ENCODE peak calls at places on chromosomes 7 and 10, in five cellular contexts. One of them, this sample, is unnamed.

GRCh38 chr10:86553639-86554038 is 32.0 kb upstream of the WAPL start:
- DNase-seq in BJ: no peak
- DNase-seq in Panc1: no peak
- DNase-seq in transverse colon: no peak
- DNase-seq in HepG2: no peak
- DNase-seq in this sample: no peak

GRCh38 chr10:49333192-49333591 is 34.2 kb downstream of the C10orf71 start:
- DNase-seq in BJ: no peak
- DNase-seq in Panc1: no peak
- DNase-seq in transverse colon: no peak
- DNase-seq in HepG2: no peak
- DNase-seq in this sample: no peak

GRCh38 chr7:106234425-106234824 is 50.4 kb downstream of the NAMPT start:
- DNase-seq in BJ: no peak
- DNase-seq in Panc1: no peak
- DNase-seq in transverse colon: no peak
- DNase-seq in HepG2: no peak
- DNase-seq in this sample: no peak

GRCh38 chr7:115094163-115094562 is 172.3 kb downstream of the MDFIC start:
- DNase-seq in BJ: no peak
- DNase-seq in Panc1: no peak
- DNase-seq in transverse colon: no peak
- DNase-seq in HepG2: no peak
- DNase-seq in this sample: no peak

GRCh38 chr7:19069842-19070241 is 47.6 kb downstream of the TWIST1 start:
- DNase-seq in BJ: no peak
- DNase-seq in Panc1: no peak
- DNase-seq in transverse colon: no peak
- DNase-seq in HepG2: no peak
- DNase-seq in this sample: no peak

GRCh38 chr7:143924851-143925250 is 10.2 kb upstream of the OR2F2 start:
- DNase-seq in BJ: no peak
- DNase-seq in Panc1: no peak
- DNase-seq in transverse colon: no peak
- DNase-seq in HepG2: no peak
- DNase-seq in this sample: no peak

GRCh38 chr7:128400566-128400965 is 9.2 kb downstream of the IMPDH1 start:
- DNase-seq in BJ: no peak
- DNase-seq in Panc1: no peak
- DNase-seq in transverse colon: no peak
- DNase-seq in HepG2: no peak
- DNase-seq in this sample: no peak

GRCh38 chr7:140525741-140526140 is 46.4 kb upstream of the MKRN1 start:
- DNase-seq in BJ: peak; percentile 12
- DNase-seq in Panc1: no peak
- DNase-seq in transverse colon: peak; percentile 63
- DNase-seq in HepG2: no peak
- DNase-seq in this sample: no peak

GRCh38 chr10:3487228-3487627 is 297.8 kb downstream of the KLF6 start:
- DNase-seq in BJ: no peak
- DNase-seq in Panc1: no peak
- DNase-seq in transverse colon: no peak
- DNase-seq in HepG2: no peak
- DNase-seq in this sample: no peak

GRCh38 chr7:87574630-87575029 is 26.1 kb downstream of the ABCB1 start:
- DNase-seq in BJ: peak; percentile 24
- DNase-seq in Panc1: no peak
- DNase-seq in transverse colon: no peak
- DNase-seq in HepG2: peak; percentile 12
- DNase-seq in this sample: no peak

GRCh38 chr10:78515037-78515872 is 481.6 kb downstream of the RPS24 start:
- DNase-seq in BJ: no peak
- DNase-seq in Panc1: no peak
- DNase-seq in transverse colon: no peak
- DNase-seq in HepG2: no peak
- DNase-seq in this sample: no peak

GRCh38 chr7:18461785-18462467 is 33.6 kb upstream of the HDAC9 start:
- DNase-seq in BJ: no peak
- DNase-seq in Panc1: no peak
- DNase-seq in transverse colon: no peak
- DNase-seq in HepG2: no peak
- DNase-seq in this sample: no peak

GRCh38 chr10:7432884-7433726 is 22.3 kb upstream of the SFMBT2 start:
- DNase-seq in BJ: no peak
- DNase-seq in Panc1: no peak
- DNase-seq in transverse colon: no peak
- DNase-seq in HepG2: no peak
- DNase-seq in this sample: no peak

GRCh38 chr7:39416866-39417265 is 149.3 kb upstream of the YAE1 start:
- DNase-seq in BJ: no peak
- DNase-seq in Panc1: no peak
- DNase-seq in transverse colon: no peak
- DNase-seq in HepG2: no peak
- DNase-seq in this sample: no peak

GRCh38 chr10:51113007-51113406 is 38.7 kb downstream of the PRKG1 start:
- DNase-seq in BJ: no peak
- DNase-seq in Panc1: no peak
- DNase-seq in transverse colon: no peak
- DNase-seq in HepG2: no peak
- DNase-seq in this sample: no peak

GRCh38 chr10:5659702-5660528 is 6.5 kb downstream of the ASB13 start:
- DNase-seq in BJ: peak; percentile 23
- DNase-seq in Panc1: no peak
- DNase-seq in transverse colon: peak; percentile 63
- DNase-seq in HepG2: peak; percentile 96
- DNase-seq in this sample: peak; percentile 56

GRCh38 chr7:73683916-73684693 is 708 bp downstream of the BUD23 start:
- DNase-seq in BJ: no peak
- DNase-seq in Panc1: no peak
- DNase-seq in transverse colon: no peak
- DNase-seq in HepG2: no peak
- DNase-seq in this sample: no peak

GRCh38 chr7:144622751-144623150 is 213.1 kb downstream of the TPK1 start:
- DNase-seq in BJ: no peak
- DNase-seq in Panc1: no peak
- DNase-seq in transverse colon: no peak
- DNase-seq in HepG2: no peak
- DNase-seq in this sample: no peak

GRCh38 chr7:66198956-66199355 is 6.2 kb upstream of the TPST1 start:
- DNase-seq in BJ: no peak
- DNase-seq in Panc1: no peak
- DNase-seq in transverse colon: no peak
- DNase-seq in HepG2: no peak
- DNase-seq in this sample: no peak

GRCh38 chr7:78020874-78021249 is 222.3 kb downstream of the PHTF2 start:
- DNase-seq in BJ: no peak
- DNase-seq in Panc1: no peak
- DNase-seq in transverse colon: no peak
- DNase-seq in HepG2: no peak
- DNase-seq in this sample: no peak

GRCh38 chr7:36670585-36671431 is 53.5 kb downstream of the AOAH start:
- DNase-seq in BJ: no peak
- DNase-seq in Panc1: peak; percentile 41
- DNase-seq in transverse colon: peak; percentile 79
- DNase-seq in HepG2: peak; percentile 42
- DNase-seq in this sample: peak; percentile 57

GRCh38 chr7:86479144-86479543 is 164.6 kb upstream of the GRM3 start:
- DNase-seq in BJ: no peak
- DNase-seq in Panc1: no peak
- DNase-seq in transverse colon: no peak
- DNase-seq in HepG2: no peak
- DNase-seq in this sample: no peak

GRCh38 chr7:114989531-114989930 is 67.6 kb downstream of the MDFIC start:
- DNase-seq in BJ: no peak
- DNase-seq in Panc1: no peak
- DNase-seq in transverse colon: no peak
- DNase-seq in HepG2: no peak
- DNase-seq in this sample: no peak

GRCh38 chr7:7176421-7177043 is 5.8 kb upstream of the C1GALT1 start:
- DNase-seq in BJ: peak; percentile 56
- DNase-seq in Panc1: peak; percentile 80
- DNase-seq in transverse colon: no peak
- DNase-seq in HepG2: peak; percentile 81
- DNase-seq in this sample: no peak

GRCh38 chr7:27157717-27158431 is 1.4 kb upstream of the HOXA7 start:
- DNase-seq in BJ: no peak
- DNase-seq in Panc1: no peak
- DNase-seq in transverse colon: peak; percentile 65
- DNase-seq in HepG2: no peak
- DNase-seq in this sample: no peak
- H3K27me3 ChIP-seq in BJ: no peaks in the 10 kb centered on the region
- H3K27me3 ChIP-seq in Panc1: no peaks in the 10 kb centered on the region
- H3K27me3 ChIP-seq in transverse colon: peaks cover 45% of the 10 kb centered on the region
- H3K27me3 ChIP-seq in HepG2: peaks cover 6% of the 10 kb centered on the region
- H3K27me3 ChIP-seq in this sample: no peaks in the 10 kb centered on the region

GRCh38 chr10:100829933-100830727 is 82.6 kb upstream of the SLF2 start:
- DNase-seq in BJ: no peak
- DNase-seq in Panc1: no peak
- DNase-seq in transverse colon: no peak
- DNase-seq in HepG2: no peak
- DNase-seq in this sample: no peak
- H3K27me3 ChIP-seq in BJ: peaks cover 53% of the 10 kb centered on the region
- H3K27me3 ChIP-seq in Panc1: no peaks in the 10 kb centered on the region
- H3K27me3 ChIP-seq in transverse colon: peaks cover 100% of the 10 kb centered on the region
- H3K27me3 ChIP-seq in HepG2: peaks cover 16% of the 10 kb centered on the region
- H3K27me3 ChIP-seq in this sample: peaks cover 2% of the 10 kb centered on the region

GRCh38 chr10:104640339-104641149 is 546 bp upstream of the SORCS3 start:
- DNase-seq in BJ: no peak
- DNase-seq in Panc1: no peak
- DNase-seq in transverse colon: no peak
- DNase-seq in HepG2: no peak
- DNase-seq in this sample: no peak
- H3K27me3 ChIP-seq in BJ: peaks cover 36% of the 10 kb centered on the region
- H3K27me3 ChIP-seq in Panc1: peaks cover 18% of the 10 kb centered on the region
- H3K27me3 ChIP-seq in transverse colon: peaks cover 71% of the 10 kb centered on the region
- H3K27me3 ChIP-seq in HepG2: peaks cover 4% of the 10 kb centered on the region
- H3K27me3 ChIP-seq in this sample: no peaks in the 10 kb centered on the region

DNA sequence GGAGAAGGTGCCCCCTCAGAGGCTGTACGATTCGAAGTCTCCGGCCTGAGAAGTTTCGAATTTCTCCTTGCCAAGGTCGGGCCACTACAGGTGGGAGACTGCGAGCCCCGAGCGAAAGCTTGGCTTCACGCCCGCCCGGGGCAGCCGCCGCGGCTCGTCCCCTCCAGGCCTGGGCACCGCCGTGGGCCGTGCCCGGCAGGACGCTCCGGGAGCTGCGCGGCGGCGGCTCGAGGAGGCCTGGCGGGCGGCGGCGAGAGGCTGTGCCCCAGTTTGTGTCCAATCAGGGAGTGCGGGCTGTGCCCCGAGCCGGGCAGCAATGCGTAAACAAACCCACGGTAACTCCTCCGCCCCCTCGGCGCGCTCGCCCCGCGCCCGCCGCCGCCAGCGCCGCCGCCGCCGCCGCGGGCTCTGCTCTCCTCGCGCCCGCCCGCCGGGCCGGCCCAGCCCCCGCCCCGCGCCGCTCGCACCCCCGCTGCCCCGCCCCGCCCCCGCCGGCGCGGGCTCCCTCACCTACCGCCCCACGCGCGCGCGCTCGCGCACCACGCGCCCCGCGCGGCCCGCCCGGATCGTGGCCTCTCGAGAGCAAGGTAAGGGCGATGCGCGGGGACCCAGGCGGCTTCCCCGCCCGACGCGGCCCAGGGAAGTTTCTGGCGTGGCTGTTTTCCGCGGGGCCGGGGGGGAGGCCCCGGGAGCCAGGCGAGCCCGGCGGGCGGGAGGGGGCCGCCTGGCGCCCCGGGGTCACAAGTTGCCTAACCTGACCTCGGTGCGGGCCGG is 57.8 kb upstream of the PCGF5 start:
- DNase-seq in BJ: no peak
- DNase-seq in Panc1: no peak
- DNase-seq in transverse colon: peak; percentile 79
- DNase-seq in HepG2: peak; percentile 46
- DNase-seq in this sample: peak; percentile 32
- H3K27me3 ChIP-seq in BJ: no peaks in the 10 kb centered on the region
- H3K27me3 ChIP-seq in Panc1: peaks cover 63% of the 10 kb centered on the region
- H3K27me3 ChIP-seq in transverse colon: no peaks in the 10 kb centered on the region
- H3K27me3 ChIP-seq in HepG2: no peaks in the 10 kb centered on the region
- H3K27me3 ChIP-seq in this sample: peaks cover 10% of the 10 kb centered on the region

GRCh38 chr10:73169320-73169719 is 1.4 kb downstream of the FAM149B1 start:
- DNase-seq in BJ: no peak
- DNase-seq in Panc1: no peak
- DNase-seq in transverse colon: no peak
- DNase-seq in HepG2: no peak
- DNase-seq in this sample: no peak
- H3K27me3 ChIP-seq in BJ: no peaks in the 10 kb centered on the region
- H3K27me3 ChIP-seq in Panc1: no peaks in the 10 kb centered on the region
- H3K27me3 ChIP-seq in transverse colon: no peaks in the 10 kb centered on the region
- H3K27me3 ChIP-seq in HepG2: no peaks in the 10 kb centered on the region
- H3K27me3 ChIP-seq in this sample: no peaks in the 10 kb centered on the region

This sample was measured in Caco-2.